ENCODE peak calls at places on chromosomes 16 and 17, in ten cellular contexts. Z, W, I, C, N, D, A, S, T and B are unnamed samples.

GRCh38 chr16:66984902-66985311 is 3.5 kb upstream of the CES4A start:
- DNase-seq in Z (no peak), W (no peak), I (no peak), C (no peak), N (no peak), D (no peak), A (no peak), S (no peak), T (no peak), B (peak)

GRCh38 chr17:43461185-43461584 is 22.6 kb upstream of the DHX8 start:
- DNase-seq in Z (no peak), W (no peak), I (no peak), C (no peak), N (no peak), D (no peak), A (no peak), S (no peak), T (no peak), B (no peak)

GRCh38 chr16:1335211-1335971 is 1.9 kb downstream of the BAIAP3 start:
- DNase-seq in Z (peak), W (no peak), I (no peak), C (no peak), N (no peak), D (no peak), A (peak), S (no peak), T (no peak), B (no peak)

GRCh38 chr16:10897134-10897533 is 20.1 kb downstream of the CIITA start:
- DNase-seq in Z (no peak), W (no peak), I (no peak), C (no peak), N (no peak), D (no peak), A (no peak), S (no peak), T (no peak), B (no peak)

GRCh38 chr17:75844530-75845057 is 390 bp upstream of the UNC13D start:
- DNase-seq in Z (no peak), W (no peak), I (no peak), C (no peak), N (no peak), D (no peak), A (no peak), S (no peak), T (no peak), B (no peak)

GRCh38 chr17:66829386-66829864 is 5.5 kb upstream of the CACNG5 start:
- DNase-seq in Z (no peak), W (no peak), I (peak), C (peak), N (peak), D (peak), A (no peak), S (peak), T (peak), B (no peak)

GRCh38 chr17:49843774-49844350 is 4.0 kb downstream of the TAC4 start:
- DNase-seq in Z (no peak), W (no peak), I (peak), C (peak), N (no peak), D (no peak), A (no peak), S (no peak), T (no peak), B (no peak)

GRCh38 chr17:29959658-29960337 is 18.4 kb downstream of the EFCAB5 start:
- DNase-seq in Z (no peak), W (no peak), I (peak), C (no peak), N (no peak), D (no peak), A (no peak), S (no peak), T (no peak), B (no peak)

GRCh38 chr17:9356488-9356911 is 219.1 kb downstream of the STX8 start:
- DNase-seq in Z (no peak), W (no peak), I (no peak), C (no peak), N (no peak), D (no peak), A (no peak), S (no peak), T (no peak), B (no peak)

GRCh38 chr17:72613411-72614292 is 478.8 kb downstream of the SLC39A11 start:
- DNase-seq in Z (no peak), W (no peak), I (peak), C (no peak), N (no peak), D (no peak), A (no peak), S (no peak), T (no peak), B (no peak)

GRCh38 chr17:80113033-80113484 is 11.7 kb downstream of the GAA start:
- DNase-seq in Z (no peak), W (no peak), I (no peak), C (peak), N (no peak), D (no peak), A (no peak), S (no peak), T (no peak), B (no peak)

GRCh38 chr16:89853306-89853993 is 19.9 kb upstream of the TCF25 start:
- DNase-seq in Z (no peak), W (no peak), I (no peak), C (no peak), N (no peak), D (no peak), A (no peak), S (no peak), T (no peak), B (no peak)

GRCh38 chr17:28335959-28336871 is 654 bp downstream of the TNFAIP1 start:
- DNase-seq in Z (no peak), W (no peak), I (peak), C (peak), N (peak), D (no peak), A (peak), S (peak), T (peak), B (peak)

GRCh38 chr16:66255647-66256046 is 110.8 kb upstream of the CDH5 start:
- DNase-seq in Z (no peak), W (no peak), I (no peak), C (no peak), N (no peak), D (no peak), A (no peak), S (no peak), T (no peak), B (no peak)

GRCh38 chr16:9119795-9120194 is 28.4 kb downstream of the HAPSTR1 start:
- DNase-seq in Z (no peak), W (no peak), I (peak), C (no peak), N (no peak), D (no peak), A (no peak), S (no peak), T (peak), B (no peak)

GRCh38 chr17:43645765-43646481 is 15.8 kb downstream of the MEOX1 start:
- DNase-seq in Z (no peak), W (no peak), I (peak), C (peak), N (peak), D (no peak), A (no peak), S (no peak), T (no peak), B (no peak)

GRCh38 chr16:67029249-67030096 is 524 bp downstream of the CBFB start:
- DNase-seq in Z (peak), W (no peak), I (peak), C (peak), N (peak), D (peak), A (no peak), S (no peak), T (no peak), B (peak)

GRCh38 chr17:66849851-66850580 is 15.1 kb downstream of the CACNG5 start:
- DNase-seq in Z (no peak), W (no peak), I (no peak), C (no peak), N (no peak), D (no peak), A (no peak), S (no peak), T (no peak), B (no peak)

GRCh38 chr16:14418795-14419225 is 211.2 kb downstream of the PARN start:
- DNase-seq in Z (no peak), W (no peak), I (peak), C (no peak), N (no peak), D (no peak), A (no peak), S (no peak), T (no peak), B (no peak)

GRCh38 chr16:65624696-65625095 is 502.8 kb upstream of the CDH11 start:
- DNase-seq in Z (no peak), W (no peak), I (no peak), C (no peak), N (no peak), D (no peak), A (no peak), S (no peak), T (peak), B (no peak)